ENCODE peak calls at places on chromosomes 1 and 21, in ten cellular contexts. A, I, N, G, V, S, F, C, R and E are unnamed samples.

GRCh38 chr1:60974524-60974923 is 107.8 kb upstream of the NFIA start:
- DNase-seq in A (no peak), I (no peak), N (no peak), G (no peak), V (no peak), S (no peak), F (no peak), C (no peak), R (no peak), E (no peak)

GRCh38 chr1:212699839-212700596 is at the start of gene BATF3:
- DNase-seq in A (no peak), I (peak; percentile 67), N (peak; percentile 81), G (no peak), V (peak; percentile 51), S (peak; percentile 84), F (no peak), C (peak; percentile 24), R (peak; percentile 27), E (no peak)

GRCh38 chr1:231414260-231415016 is 7.6 kb downstream of the EGLN1 start:
- DNase-seq in A (no peak), I (no peak), N (no peak), G (no peak), V (no peak), S (no peak), F (no peak), C (no peak), R (no peak), E (no peak)

GRCh38 chr1:29398431-29398830 is 162.1 kb downstream of the PTPRU start:
- DNase-seq in A (peak; percentile 44), I (peak; percentile 8), N (no peak), G (no peak), V (no peak), S (no peak), F (no peak), C (no peak), R (peak; percentile 64), E (peak; percentile 82)

GRCh38 chr1:17831619-17832018 is 76.5 kb downstream of the ACTL8 start:
- DNase-seq in A (peak; percentile 71), I (no peak), N (peak; percentile 11), G (peak; percentile 22), V (no peak), S (no peak), F (peak; percentile 75), C (peak; percentile 29), R (peak; percentile 42), E (no peak)

GRCh38 chr21:37253991-37254390 is 13.1 kb downstream of the VPS26C start:
- DNase-seq in A (no peak), I (no peak), N (no peak), G (no peak), V (no peak), S (no peak), F (no peak), C (no peak), R (no peak), E (peak; percentile 21)

GRCh38 chr1:44472614-44473262 is 67.7 kb downstream of the RNF220 start:
- DNase-seq in A (peak; percentile 7), I (no peak), N (no peak), G (no peak), V (no peak), S (no peak), F (no peak), C (no peak), R (no peak), E (no peak)

GRCh38 chr1:228794810-228795209 is 59.5 kb downstream of the RHOU start:
- DNase-seq in A (no peak), I (no peak), N (peak; percentile 64), G (no peak), V (no peak), S (no peak), F (no peak), C (no peak), R (no peak), E (no peak)

GRCh38 chr1:107076846-107077245 is 20.4 kb downstream of the PRMT6 start:
- DNase-seq in A (no peak), I (no peak), N (no peak), G (no peak), V (no peak), S (no peak), F (no peak), C (peak; percentile 43), R (peak; percentile 91), E (no peak)

GRCh38 chr1:82165304-82165703 is 364.6 kb downstream of the ADGRL2 start:
- DNase-seq in A (no peak), I (no peak), N (no peak), G (no peak), V (no peak), S (no peak), F (no peak), C (no peak), R (no peak), E (no peak)

GRCh38 chr1:35466120-35466519 is 91.1 kb downstream of the KIAA0319L start:
- DNase-seq in A (no peak), I (no peak), N (no peak), G (no peak), V (no peak), S (no peak), F (no peak), C (no peak), R (no peak), E (no peak)

GRCh38 chr1:153962088-153963029 is 978 bp downstream of the SLC39A1 start:
- DNase-seq in A (peak; percentile 48), I (no peak), N (no peak), G (no peak), V (no peak), S (no peak), F (no peak), C (no peak), R (peak; percentile 52), E (no peak)

GRCh38 chr1:34013958-34014737 is 150.3 kb downstream of the HMGB4 start:
- DNase-seq in A (no peak), I (peak; percentile 63), N (peak; percentile 46), G (no peak), V (no peak), S (no peak), F (peak; percentile 33), C (peak; percentile 12), R (peak; percentile 13), E (no peak)

GRCh38 chr1:38872401-38873026 is 634 bp downstream of the MYCBP start:
- DNase-seq in A (peak; percentile 33), I (no peak), N (peak; percentile 56), G (peak; percentile 66), V (peak; percentile 20), S (no peak), F (no peak), C (peak; percentile 29), R (no peak), E (no peak)

GRCh38 chr1:198929961-198930599 is 291.2 kb downstream of the PTPRC start:
- DNase-seq in A (peak; percentile 35), I (no peak), N (no peak), G (peak; percentile 54), V (no peak), S (no peak), F (no peak), C (no peak), R (no peak), E (no peak)

GRCh38 chr1:14017531-14017961 is 317.6 kb downstream of the PRDM2 start:
- DNase-seq in A (no peak), I (no peak), N (no peak), G (no peak), V (no peak), S (no peak), F (peak; percentile 29), C (no peak), R (no peak), E (no peak)

GRCh38 chr1:27332536-27333281 is 9.1 kb upstream of the SYTL1 start:
- DNase-seq in A (peak; percentile 53), I (no peak), N (peak; percentile 65), G (peak; percentile 16), V (peak; percentile 44), S (no peak), F (no peak), C (no peak), R (peak; percentile 21), E (no peak)

GRCh38 chr1:17734609-17735008 is 20.5 kb upstream of the ACTL8 start:
- DNase-seq in A (no peak), I (no peak), N (no peak), G (no peak), V (no peak), S (no peak), F (no peak), C (no peak), R (no peak), E (no peak)

GRCh38 chr1:76950306-76950705 is 83.0 kb downstream of the ST6GALNAC5 start:
- DNase-seq in A (no peak), I (no peak), N (no peak), G (no peak), V (no peak), S (no peak), F (no peak), C (no peak), R (no peak), E (no peak)

GRCh38 chr1:11059166-11059989 is 440 bp downstream of the SRM start:
- DNase-seq in A (no peak), I (no peak), N (peak; percentile 48), G (peak; percentile 24), V (peak; percentile 23), S (no peak), F (no peak), C (no peak), R (no peak), E (no peak)

GRCh38 chr1:218294531-218294930 is 9.4 kb downstream of the RRP15 start:
- DNase-seq in A (no peak), I (no peak), N (no peak), G (no peak), V (no peak), S (no peak), F (no peak), C (no peak), R (peak; percentile 29), E (no peak)

GRCh38 chr1:10835423-10836421 is 39.3 kb upstream of the CASZ1 start:
- DNase-seq in A (peak; percentile 28), I (peak; percentile 82), N (peak; percentile 16), G (no peak), V (no peak), S (peak; percentile 3), F (peak; percentile 93), C (no peak), R (peak; percentile 64), E (no peak)

GRCh38 chr1:52825868-52826267 is 16.7 kb upstream of the ZYG11A start:
- DNase-seq in A (peak; percentile 30), I (no peak), N (no peak), G (peak; percentile 34), V (no peak), S (no peak), F (no peak), C (no peak), R (no peak), E (no peak)

GRCh38 chr1:119617751-119618691 is 30.0 kb downstream of the ZNF697 start:
- DNase-seq in A (peak; percentile 25), I (no peak), N (no peak), G (no peak), V (no peak), S (no peak), F (no peak), C (no peak), R (no peak), E (no peak)

GRCh38 chr1:241985787-241986186 is 13.1 kb downstream of the MAP1LC3C start:
- DNase-seq in A (peak; percentile 45), I (no peak), N (peak; percentile 21), G (peak; percentile 64), V (no peak), S (peak; percentile 5), F (peak; percentile 33), C (no peak), R (peak; percentile 35), E (no peak)

GRCh38 chr1:109659997-109660755 is 4.3 kb downstream of the GSTM4 start:
- DNase-seq in A (no peak), I (no peak), N (no peak), G (no peak), V (no peak), S (no peak), F (no peak), C (no peak), R (no peak), E (peak; percentile 84)

GRCh38 chr1:92695104-92695503 is 89.8 kb downstream of the EVI5 start:
- DNase-seq in A (no peak), I (no peak), N (no peak), G (no peak), V (no peak), S (no peak), F (no peak), C (no peak), R (no peak), E (no peak)

GRCh38 chr1:33641099-33641830 is 168.8 kb downstream of the ZSCAN20 start:
- DNase-seq in A (peak; percentile 8), I (no peak), N (peak; percentile 7), G (no peak), V (no peak), S (no peak), F (peak; percentile 14), C (peak; percentile 47), R (peak; percentile 25), E (no peak)